ENCODE peak calls at places on chromosomes 7 and 10, in ten cellular contexts. One of them, this sample, is unnamed.

GRCh38 chr10:93398528-93398927 is 83.6 kb downstream of the MYOF start:
- DNase-seq in naive thymus-derived CD8-positive, alpha-beta T cell: no peak
- DNase-seq in HEK293T: no peak
- DNase-seq in activated naive CD4-positive, alpha-beta T cell: no peak
- DNase-seq in GM03348: no peak
- DNase-seq in AG08395: no peak
- DNase-seq in lower lobe of right lung: no peak
- DNase-seq in A549: no peak
- DNase-seq in glomerular endothelial cell: no peak
- DNase-seq in activated CD4-positive, alpha-beta T cell treated with anti-CD3 and anti-CD28 coated beads for 24 hours: no peak
- DNase-seq in this sample: no peak

GRCh38 chr7:1981878-1982230 is 250.9 kb downstream of the MAD1L1 start:
- DNase-seq in A549: no peak
- DNase-seq in naive thymus-derived CD8-positive, alpha-beta T cell: no peak
- DNase-seq in GM03348: no peak
- DNase-seq in glomerular endothelial cell: no peak
- DNase-seq in activated CD4-positive, alpha-beta T cell treated with anti-CD3 and anti-CD28 coated beads for 24 hours: no peak
- DNase-seq in activated naive CD4-positive, alpha-beta T cell: no peak
- DNase-seq in lower lobe of right lung: no peak
- DNase-seq in AG08395: no peak
- DNase-seq in HEK293T: no peak
- DNase-seq in this sample: no peak

GRCh38 chr7:26440993-26441636 is 149.5 kb downstream of the SNX10 start:
- DNase-seq in GM03348: no peak
- DNase-seq in activated naive CD4-positive, alpha-beta T cell: no peak
- DNase-seq in activated CD4-positive, alpha-beta T cell treated with anti-CD3 and anti-CD28 coated beads for 24 hours: no peak
- DNase-seq in glomerular endothelial cell: no peak
- DNase-seq in HEK293T: no peak
- DNase-seq in naive thymus-derived CD8-positive, alpha-beta T cell: no peak
- DNase-seq in lower lobe of right lung: no peak
- DNase-seq in A549: no peak
- DNase-seq in AG08395: no peak
- DNase-seq in this sample: no peak

GRCh38 chr10:102358717-102359382 is 36.7 kb upstream of the NFKB2 start:
- DNase-seq in activated CD4-positive, alpha-beta T cell treated with anti-CD3 and anti-CD28 coated beads for 24 hours: no peak
- DNase-seq in glomerular endothelial cell: no peak
- DNase-seq in activated naive CD4-positive, alpha-beta T cell: no peak
- DNase-seq in GM03348: no peak
- DNase-seq in A549: no peak
- DNase-seq in AG08395: peak
- DNase-seq in naive thymus-derived CD8-positive, alpha-beta T cell: no peak
- DNase-seq in lower lobe of right lung: no peak
- DNase-seq in HEK293T: no peak
- DNase-seq in this sample: no peak

GRCh38 chr10:120789292-120789691 is 61.9 kb upstream of the WDR11 start:
- DNase-seq in A549: no peak
- DNase-seq in naive thymus-derived CD8-positive, alpha-beta T cell: no peak
- DNase-seq in HEK293T: no peak
- DNase-seq in AG08395: no peak
- DNase-seq in activated CD4-positive, alpha-beta T cell treated with anti-CD3 and anti-CD28 coated beads for 24 hours: no peak
- DNase-seq in lower lobe of right lung: no peak
- DNase-seq in glomerular endothelial cell: no peak
- DNase-seq in GM03348: no peak
- DNase-seq in activated naive CD4-positive, alpha-beta T cell: no peak
- DNase-seq in this sample: no peak

GRCh38 chr7:45689011-45689796 is 115.0 kb downstream of the ADCY1 start:
- DNase-seq in naive thymus-derived CD8-positive, alpha-beta T cell: no peak
- DNase-seq in activated naive CD4-positive, alpha-beta T cell: no peak
- DNase-seq in GM03348: peak
- DNase-seq in lower lobe of right lung: no peak
- DNase-seq in HEK293T: no peak
- DNase-seq in glomerular endothelial cell: peak
- DNase-seq in activated CD4-positive, alpha-beta T cell treated with anti-CD3 and anti-CD28 coated beads for 24 hours: no peak
- DNase-seq in AG08395: peak
- DNase-seq in A549: no peak
- DNase-seq in this sample: no peak

GRCh38 chr10:19651549-19651948 is 164.7 kb upstream of the PLXDC2 start:
- DNase-seq in activated naive CD4-positive, alpha-beta T cell: no peak
- DNase-seq in lower lobe of right lung: no peak
- DNase-seq in GM03348: peak
- DNase-seq in naive thymus-derived CD8-positive, alpha-beta T cell: no peak
- DNase-seq in glomerular endothelial cell: no peak
- DNase-seq in activated CD4-positive, alpha-beta T cell treated with anti-CD3 and anti-CD28 coated beads for 24 hours: no peak
- DNase-seq in A549: no peak
- DNase-seq in AG08395: peak
- DNase-seq in HEK293T: no peak
- DNase-seq in this sample: no peak

GRCh38 chr7:1912472-1913289 is 242.6 kb downstream of the ELFN1 start:
- DNase-seq in GM03348: peak
- DNase-seq in glomerular endothelial cell: no peak
- DNase-seq in naive thymus-derived CD8-positive, alpha-beta T cell: no peak
- DNase-seq in activated naive CD4-positive, alpha-beta T cell: no peak
- DNase-seq in HEK293T: no peak
- DNase-seq in activated CD4-positive, alpha-beta T cell treated with anti-CD3 and anti-CD28 coated beads for 24 hours: no peak
- DNase-seq in lower lobe of right lung: no peak
- DNase-seq in AG08395: peak
- DNase-seq in A549: no peak
- DNase-seq in this sample: no peak

GRCh38 chr7:154385214-154385613 is 333.0 kb downstream of the DPP6 start:
- DNase-seq in naive thymus-derived CD8-positive, alpha-beta T cell: no peak
- DNase-seq in lower lobe of right lung: no peak
- DNase-seq in A549: no peak
- DNase-seq in glomerular endothelial cell: no peak
- DNase-seq in activated naive CD4-positive, alpha-beta T cell: no peak
- DNase-seq in activated CD4-positive, alpha-beta T cell treated with anti-CD3 and anti-CD28 coated beads for 24 hours: no peak
- DNase-seq in GM03348: no peak
- DNase-seq in HEK293T: no peak
- DNase-seq in AG08395: no peak
- DNase-seq in this sample: no peak

GRCh38 chr7:37920619-37921339 is at the start of gene EPDR1:
- DNase-seq in AG08395: peak
- DNase-seq in naive thymus-derived CD8-positive, alpha-beta T cell: peak
- DNase-seq in activated naive CD4-positive, alpha-beta T cell: no peak
- DNase-seq in HEK293T: peak
- DNase-seq in glomerular endothelial cell: no peak
- DNase-seq in A549: peak
- DNase-seq in GM03348: peak
- DNase-seq in activated CD4-positive, alpha-beta T cell treated with anti-CD3 and anti-CD28 coated beads for 24 hours: no peak
- DNase-seq in lower lobe of right lung: peak
- DNase-seq in this sample: peak

This sample was measured in T47D.